ENCODE peak calls at places on chromosomes 7 and 10, in eight cellular contexts. P is EL; X is DMS153; L is NCI-H1694 treated with DMSO at 0.1 percent for 48 hours; V is activated CD4-positive, alpha-beta T cell treated with anti-CD3 and anti-CD28 coated beads for 48 hours; J is islet precursor cell; H is GM23338; S is NCI-H1105. F is an unnamed sample.

GRCh38 chr10:17074548-17074860 is 55.1 kb downstream of the CUBN start:
- DNase-seq in X (no peak), P (peak; percentile 71), S (no peak), L (no peak), V (no peak), H (no peak), J (no peak), F (no peak)

GRCh38 chr10:61941202-61941651 is 39.7 kb downstream of the ARID5B start:
- DNase-seq in P (no peak), S (no peak), H (no peak), J (no peak), V (no peak), L (no peak), X (no peak), F (no peak)

GRCh38 chr10:15197276-15197675 is 28.8 kb upstream of the NMT2 start:
- DNase-seq in X (no peak), P (peak; percentile 61), J (no peak), S (no peak), H (no peak), L (no peak), V (no peak), F (no peak)

GRCh38 chr10:22320591-22321155 is at the start of gene BMI1:
- DNase-seq in V (peak; percentile 72), L (peak; percentile 58), P (peak; percentile 70), S (peak; percentile 69), X (peak; percentile 7), H (peak; percentile 68), J (peak; percentile 95), F (no peak)

GRCh38 chr7:17033245-17033644 is 151.5 kb upstream of the AGR3 start:
- DNase-seq in L (no peak), V (no peak), P (no peak), H (no peak), X (no peak), S (no peak), J (no peak), F (no peak)

GRCh38 chr7:5528071-5528814 is 104.6 kb upstream of the TNRC18 start:
- DNase-seq in J (no peak), P (peak; percentile 60), X (no peak), V (peak; percentile 42), H (no peak), S (no peak), L (no peak), F (no peak)

GRCh38 chr7:18895456-18895855 is 222.0 kb downstream of the TWIST1 start:
- DNase-seq in H (no peak), S (no peak), L (no peak), X (no peak), V (no peak), P (peak; percentile 82), J (no peak), F (peak; percentile 29)

GRCh38 chr10:80186364-80187012 is 18.8 kb downstream of the ANXA11 start:
- DNase-seq in L (no peak), J (no peak), S (no peak), H (no peak), V (peak; percentile 77), P (no peak), X (peak; percentile 80), F (no peak)

GRCh38 chr7:38178695-38179344 is 775 bp downstream of the STARD3NL start:
- DNase-seq in J (no peak), V (no peak), H (no peak), S (no peak), X (no peak), L (no peak), P (no peak), F (no peak)

GRCh38 chr7:143882611-143883078 is 19.3 kb downstream of the TCAF1 start:
- DNase-seq in P (peak; percentile 72), X (peak; percentile 72), J (peak; percentile 93), L (peak; percentile 24), S (peak; percentile 91), H (peak; percentile 49), V (no peak), F (no peak)

GRCh38 chr7:56175086-56175760 is 59.0 kb upstream of the NUPR2 start:
- DNase-seq in X (no peak), L (no peak), H (no peak), V (no peak), P (no peak), J (no peak), S (no peak), F (no peak)

GRCh38 chr10:48603421-48604038 is 1.3 kb downstream of the ARHGAP22 start:
- DNase-seq in V (no peak), P (no peak), H (no peak), J (peak; percentile 27), L (no peak), S (no peak), X (no peak), F (no peak)

GRCh38 chr7:35513828-35514227 is 181.1 kb downstream of the HERPUD2 start:
- DNase-seq in S (no peak), P (peak; percentile 33), L (no peak), X (no peak), J (no peak), V (no peak), H (no peak), F (no peak)

GRCh38 chr7:80372415-80372814 is 139.4 kb downstream of the GNAT3 start:
- DNase-seq in J (no peak), V (no peak), L (no peak), H (peak; percentile 4), P (peak; percentile 76), S (no peak), X (no peak), F (no peak)

GRCh38 chr7:922334-923107 is 32.0 kb downstream of the ADAP1 start:
- DNase-seq in H (no peak), J (peak; percentile 44), V (peak; percentile 54), P (no peak), S (no peak), X (no peak), L (no peak), F (no peak)

GRCh38 chr7:81462672-81463071 is 307.2 kb downstream of the HGF start:
- DNase-seq in L (no peak), H (no peak), V (no peak), X (no peak), P (peak; percentile 51), J (no peak), S (no peak), F (no peak)

GRCh38 chr7:19239951-19240350 is 94.7 kb upstream of the FERD3L start:
- DNase-seq in H (no peak), X (no peak), J (no peak), P (no peak), V (no peak), S (no peak), L (no peak), F (no peak)

GRCh38 chr10:27527597-27528295 is 23.6 kb downstream of the RAB18 start:
- DNase-seq in H (no peak), S (no peak), J (no peak), V (no peak), X (no peak), P (no peak), L (no peak), F (no peak)

GRCh38 chr7:46754135-46754730 is 827.7 kb downstream of the TNS3 start:
- DNase-seq in L (no peak), H (no peak), X (no peak), V (no peak), S (no peak), J (peak; percentile 78), P (peak; percentile 82), F (no peak)